ENCODE peak calls at places on chromosomes 6 and 20, in five cellular contexts. One of them, this sample, is unnamed.

GRCh38 chr6:11103065-11103464 is 8.5 kb downstream of the ERVFRD-1 start:
- DNase-seq in GM20000: no peak
- DNase-seq in choroid plexus epithelial cell: no peak
- DNase-seq in cardiac fibroblast: no peak
- DNase-seq in GM06990: no peak
- DNase-seq in this sample: no peak

GRCh38 chr20:20710847-20711315 is 1.6 kb downstream of the RALGAPA2 start:
- DNase-seq in GM20000: peak
- DNase-seq in choroid plexus epithelial cell: no peak
- DNase-seq in cardiac fibroblast: no peak
- DNase-seq in GM06990: no peak
- DNase-seq in this sample: no peak

GRCh38 chr20:10553326-10553984 is 118.3 kb downstream of the SLX4IP start:
- DNase-seq in GM20000: peak
- DNase-seq in choroid plexus epithelial cell: peak
- DNase-seq in cardiac fibroblast: peak
- DNase-seq in GM06990: no peak
- DNase-seq in this sample: no peak

GRCh38 chr6:43383021-43383667 is 13.7 kb upstream of the ZNF318 start:
- DNase-seq in GM20000: no peak
- DNase-seq in choroid plexus epithelial cell: peak
- DNase-seq in cardiac fibroblast: peak
- DNase-seq in GM06990: no peak
- DNase-seq in this sample: no peak

GRCh38 chr20:26216025-26216424 is 519.4 kb upstream of the ZNF337 start:
- DNase-seq in GM20000: no peak
- DNase-seq in choroid plexus epithelial cell: no peak
- DNase-seq in cardiac fibroblast: no peak
- DNase-seq in GM06990: no peak
- DNase-seq in this sample: no peak

GRCh38 chr6:82889117-82889516 is 176.5 kb downstream of the UBE3D start:
- DNase-seq in GM20000: no peak
- DNase-seq in choroid plexus epithelial cell: no peak
- DNase-seq in cardiac fibroblast: no peak
- DNase-seq in GM06990: no peak
- DNase-seq in this sample: no peak

GRCh38 chr6:115972679-115973078 is 88.0 kb downstream of the FRK start:
- DNase-seq in GM20000: no peak
- DNase-seq in choroid plexus epithelial cell: peak
- DNase-seq in cardiac fibroblast: peak
- DNase-seq in GM06990: no peak
- DNase-seq in this sample: no peak

GRCh38 chr6:43242908-43243648 is at the start of gene TTBK1:
- DNase-seq in GM20000: no peak
- DNase-seq in choroid plexus epithelial cell: no peak
- DNase-seq in cardiac fibroblast: no peak
- DNase-seq in GM06990: no peak
- DNase-seq in this sample: no peak

GRCh38 chr6:137989696-137990095 is 117.5 kb downstream of the PERP start:
- DNase-seq in GM20000: no peak
- DNase-seq in choroid plexus epithelial cell: peak
- DNase-seq in cardiac fibroblast: no peak
- DNase-seq in GM06990: no peak
- DNase-seq in this sample: no peak

GRCh38 chr6:99550046-99550445 is 18.4 kb downstream of the CCNC start:
- DNase-seq in GM20000: no peak
- DNase-seq in choroid plexus epithelial cell: no peak
- DNase-seq in cardiac fibroblast: no peak
- DNase-seq in GM06990: no peak
- DNase-seq in this sample: no peak

GRCh38 chr6:54353975-54354374 is 45.7 kb downstream of the TINAG start:
- DNase-seq in GM20000: no peak
- DNase-seq in choroid plexus epithelial cell: no peak
- DNase-seq in cardiac fibroblast: no peak
- DNase-seq in GM06990: no peak
- DNase-seq in this sample: no peak

GRCh38 chr20:45735552-45735951 is 13.4 kb downstream of the SPINT4 start:
- DNase-seq in GM20000: no peak
- DNase-seq in choroid plexus epithelial cell: no peak
- DNase-seq in cardiac fibroblast: no peak
- DNase-seq in GM06990: no peak
- DNase-seq in this sample: no peak

GRCh38 chr6:4943716-4944115 is 60.1 kb downstream of the RPP40 start:
- DNase-seq in GM20000: no peak
- DNase-seq in choroid plexus epithelial cell: peak
- DNase-seq in cardiac fibroblast: no peak
- DNase-seq in GM06990: no peak
- DNase-seq in this sample: no peak

GRCh38 chr6:140572129-140572528 is 1197.7 kb upstream of the CITED2 start:
- DNase-seq in GM20000: no peak
- DNase-seq in choroid plexus epithelial cell: peak
- DNase-seq in cardiac fibroblast: peak
- DNase-seq in GM06990: no peak
- DNase-seq in this sample: no peak

GRCh38 chr6:49202923-49203322 is 260.1 kb downstream of the MMUT start:
- DNase-seq in GM20000: no peak
- DNase-seq in choroid plexus epithelial cell: peak
- DNase-seq in cardiac fibroblast: peak
- DNase-seq in GM06990: no peak
- DNase-seq in this sample: no peak

GRCh38 chr20:19806806-19807691 is 49.0 kb downstream of the RIN2 start:
- DNase-seq in GM20000: no peak
- DNase-seq in choroid plexus epithelial cell: peak
- DNase-seq in cardiac fibroblast: peak
- DNase-seq in GM06990: no peak
- DNase-seq in this sample: no peak

GRCh38 chr20:8082025-8082424 is 50.0 kb upstream of the PLCB1 start:
- DNase-seq in GM20000: no peak
- DNase-seq in choroid plexus epithelial cell: peak
- DNase-seq in cardiac fibroblast: peak
- DNase-seq in GM06990: no peak
- DNase-seq in this sample: no peak

GRCh38 chr20:34368547-34368946 is 5.5 kb downstream of the ITCH start:
- DNase-seq in GM20000: no peak
- DNase-seq in choroid plexus epithelial cell: peak
- DNase-seq in cardiac fibroblast: peak
- DNase-seq in GM06990: no peak
- DNase-seq in this sample: no peak
- TF ChIP-seq CTCF in GM20000: no peak
- TF ChIP-seq CTCF in choroid plexus epithelial cell: no peak
- TF ChIP-seq CTCF in cardiac fibroblast: no peak
- TF ChIP-seq CTCF in GM06990: no peak
- TF ChIP-seq CTCF in this sample: no peak

DNA sequence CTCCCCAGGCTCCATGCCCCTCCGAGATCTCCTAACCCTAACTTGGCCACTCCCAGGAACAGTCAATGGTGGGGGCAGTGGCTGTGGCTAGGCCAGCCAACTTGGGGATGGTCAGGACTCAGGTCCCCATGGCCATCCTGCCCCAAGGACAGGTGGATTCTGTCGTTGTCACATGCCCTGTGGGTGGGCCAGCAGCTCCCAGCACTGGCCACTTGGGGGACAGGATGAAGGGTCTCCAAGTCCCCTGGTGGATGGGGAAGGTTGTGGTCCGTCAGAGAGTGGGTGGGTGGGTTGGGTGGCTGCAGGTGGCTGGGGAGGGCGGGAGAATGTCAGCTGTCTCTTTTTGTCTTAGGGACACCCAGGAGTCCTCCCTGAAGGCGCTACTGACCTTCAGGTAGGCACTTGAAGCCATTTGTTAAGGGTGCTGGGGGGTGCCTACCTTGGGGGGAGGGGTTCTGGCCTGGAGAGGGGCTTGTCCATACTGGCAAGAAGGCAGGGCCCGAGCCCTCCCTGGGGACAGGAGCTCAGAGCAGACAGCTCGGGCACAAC is 5.5 kb downstream of the COL9A3 start:
- DNase-seq in GM20000: no peak
- DNase-seq in choroid plexus epithelial cell: no peak
- DNase-seq in cardiac fibroblast: no peak
- DNase-seq in GM06990: no peak
- DNase-seq in this sample: no peak
- TF ChIP-seq CTCF in GM20000: no peak
- TF ChIP-seq CTCF in choroid plexus epithelial cell: no peak
- TF ChIP-seq CTCF in cardiac fibroblast: no peak
- TF ChIP-seq CTCF in GM06990: no peak
- TF ChIP-seq CTCF in this sample: no peak

GRCh38 chr20:59518881-59519706 is 85.2 kb upstream of the PHACTR3 start:
- DNase-seq in GM20000: peak
- DNase-seq in choroid plexus epithelial cell: peak
- DNase-seq in cardiac fibroblast: peak
- DNase-seq in GM06990: no peak
- DNase-seq in this sample: no peak
- TF ChIP-seq CTCF in GM20000: peak
- TF ChIP-seq CTCF in choroid plexus epithelial cell: peak
- TF ChIP-seq CTCF in cardiac fibroblast: peak
- TF ChIP-seq CTCF in GM06990: peak
- TF ChIP-seq CTCF in this sample: peak

GRCh38 chr20:49185071-49185757 is 2.9 kb downstream of the STAU1 start:
- DNase-seq in GM20000: no peak
- DNase-seq in choroid plexus epithelial cell: no peak
- DNase-seq in cardiac fibroblast: no peak
- DNase-seq in GM06990: no peak
- DNase-seq in this sample: no peak

GRCh38 chr20:49187330-49188100 is 619 bp downstream of the STAU1 start:
- DNase-seq in GM20000: peak
- DNase-seq in choroid plexus epithelial cell: peak
- DNase-seq in cardiac fibroblast: no peak
- DNase-seq in GM06990: no peak
- DNase-seq in this sample: no peak

GRCh38 chr20:49186535-49187329 is 1.4 kb downstream of the STAU1 start:
- DNase-seq in GM20000: peak
- DNase-seq in choroid plexus epithelial cell: peak
- DNase-seq in cardiac fibroblast: peak
- DNase-seq in GM06990: no peak
- DNase-seq in this sample: no peak

GRCh38 chr20:49184691-49185070 is 3.5 kb downstream of the STAU1 start:
- DNase-seq in GM20000: no peak
- DNase-seq in choroid plexus epithelial cell: no peak
- DNase-seq in cardiac fibroblast: no peak
- DNase-seq in GM06990: no peak
- DNase-seq in this sample: no peak

GRCh38 chr20:49188101-49188784 is at the start of gene STAU1:
- DNase-seq in GM20000: peak
- DNase-seq in choroid plexus epithelial cell: peak
- DNase-seq in cardiac fibroblast: peak
- DNase-seq in GM06990: peak
- DNase-seq in this sample: peak
- TF ChIP-seq CTCF in GM20000: no peak
- TF ChIP-seq CTCF in choroid plexus epithelial cell: no peak
- TF ChIP-seq CTCF in cardiac fibroblast: no peak
- TF ChIP-seq CTCF in GM06990: no peak
- TF ChIP-seq CTCF in this sample: no peak

GRCh38 chr20:3749689-3750639 is 17.5 kb downstream of the HSPA12B start:
- DNase-seq in GM20000: peak
- DNase-seq in choroid plexus epithelial cell: no peak
- DNase-seq in cardiac fibroblast: peak
- DNase-seq in GM06990: peak
- DNase-seq in this sample: no peak

GRCh38 chr20:3751664-3752385 is 15.7 kb downstream of the ADISSP start:
- DNase-seq in GM20000: peak
- DNase-seq in choroid plexus epithelial cell: no peak
- DNase-seq in cardiac fibroblast: peak
- DNase-seq in GM06990: peak
- DNase-seq in this sample: no peak

GRCh38 chr20:3753098-3753497 is 14.5 kb downstream of the ADISSP start:
- DNase-seq in GM20000: peak
- DNase-seq in choroid plexus epithelial cell: peak
- DNase-seq in cardiac fibroblast: peak
- DNase-seq in GM06990: no peak
- DNase-seq in this sample: peak

GRCh38 chr20:3752386-3752759 is 15.2 kb downstream of the ADISSP start:
- DNase-seq in GM20000: no peak
- DNase-seq in choroid plexus epithelial cell: no peak
- DNase-seq in cardiac fibroblast: no peak
- DNase-seq in GM06990: no peak
- DNase-seq in this sample: no peak

GRCh38 chr20:3751284-3751663 is 16.3 kb downstream of the ADISSP start:
- DNase-seq in GM20000: no peak
- DNase-seq in choroid plexus epithelial cell: no peak
- DNase-seq in cardiac fibroblast: no peak
- DNase-seq in GM06990: no peak
- DNase-seq in this sample: no peak
- TF ChIP-seq CTCF in GM20000: no peak
- TF ChIP-seq CTCF in choroid plexus epithelial cell: no peak
- TF ChIP-seq CTCF in cardiac fibroblast: no peak
- TF ChIP-seq CTCF in GM06990: no peak
- TF ChIP-seq CTCF in this sample: no peak

GRCh38 chr6:79544939-79545450 is 7.8 kb upstream of the LCA5 start:
- DNase-seq in GM20000: peak
- DNase-seq in choroid plexus epithelial cell: peak
- DNase-seq in cardiac fibroblast: peak
- DNase-seq in GM06990: peak
- DNase-seq in this sample: peak
- TF ChIP-seq CTCF in GM20000: peak
- TF ChIP-seq CTCF in choroid plexus epithelial cell: peak
- TF ChIP-seq CTCF in cardiac fibroblast: peak
- TF ChIP-seq CTCF in GM06990: peak
- TF ChIP-seq CTCF in this sample: peak

DNA sequence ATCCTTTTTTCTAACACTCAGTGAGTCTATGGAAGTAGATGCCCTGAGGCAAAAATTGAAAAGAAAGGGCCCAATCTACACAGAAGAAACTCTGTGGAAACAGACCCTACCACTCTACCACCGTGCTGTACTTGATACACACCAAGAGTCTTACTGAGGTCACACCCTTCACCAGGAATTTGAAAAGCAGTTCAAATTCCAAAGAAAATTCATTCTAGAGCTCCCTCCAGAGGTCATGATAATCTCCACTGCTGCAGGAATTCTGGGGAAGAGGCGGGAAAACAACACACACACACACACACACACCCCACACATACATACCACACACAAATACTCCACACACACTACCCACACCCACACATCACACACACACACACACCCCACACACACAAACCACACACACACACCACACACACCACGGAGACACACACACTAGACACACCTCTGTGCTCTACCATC is 336.8 kb downstream of the HDGFL1 start:
- DNase-seq in GM20000: no peak
- DNase-seq in choroid plexus epithelial cell: peak
- DNase-seq in cardiac fibroblast: peak
- DNase-seq in GM06990: no peak
- DNase-seq in this sample: no peak
- TF ChIP-seq CTCF in GM20000: no peak
- TF ChIP-seq CTCF in choroid plexus epithelial cell: peak
- TF ChIP-seq CTCF in cardiac fibroblast: peak
- TF ChIP-seq CTCF in GM06990: no peak
- TF ChIP-seq CTCF in this sample: no peak

DNA sequence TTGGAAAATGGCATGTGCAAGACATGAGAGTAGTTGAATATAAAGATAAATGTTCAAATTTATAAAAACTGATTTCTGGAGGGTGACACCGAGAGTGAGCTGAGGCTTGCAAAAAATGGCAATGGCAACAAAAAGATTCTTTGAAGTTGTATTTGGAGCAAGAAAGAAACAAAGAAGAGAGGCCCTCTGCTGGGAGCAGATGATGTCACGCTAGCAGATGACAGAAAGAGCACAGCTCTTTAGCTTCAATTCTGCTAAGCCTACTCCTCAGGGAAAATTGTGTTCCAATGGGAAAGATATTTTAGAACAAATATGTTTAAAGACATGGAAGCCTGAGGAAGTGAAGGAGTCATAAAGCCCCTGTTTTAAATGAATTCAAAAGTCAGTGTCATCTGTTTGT is 125.3 kb upstream of the NOX3 start:
- DNase-seq in GM20000: no peak
- DNase-seq in choroid plexus epithelial cell: peak
- DNase-seq in cardiac fibroblast: no peak
- DNase-seq in GM06990: no peak
- DNase-seq in this sample: no peak
- TF ChIP-seq CTCF in GM20000: no peak
- TF ChIP-seq CTCF in choroid plexus epithelial cell: peak
- TF ChIP-seq CTCF in cardiac fibroblast: no peak
- TF ChIP-seq CTCF in GM06990: peak
- TF ChIP-seq CTCF in this sample: no peak